ENCODE peak calls at places on chromosome 16, in seven cellular contexts. C is AG10803; N is BE2C; Y is amygdala; B is RWPE2; H is cardiac fibroblast; E is effector memory CD4-positive, alpha-beta T cell. F is an unnamed sample.
A peak's percentile ranks its signal among the peaks of the same experiment; 100 is the strongest.

GRCh38 chr16:31875112-31875803 is 1.7 kb downstream of the ZNF267 start:
- DNase-seq in C (peak; percentile 50), N (no peak), Y (no peak), B (no peak), H (peak; percentile 64), E (no peak), F (no peak)

GRCh38 chr16:57669476-57670162 is 1.5 kb downstream of the ADGRG3 start:
- DNase-seq in C (no peak), N (no peak), Y (no peak), B (no peak), H (no peak), E (no peak), F (peak; percentile 35)

GRCh38 chr16:46789499-46790414 is 41.2 kb downstream of the C16orf87 start:
- DNase-seq in C (peak; percentile 55), N (peak; percentile 90), Y (peak; percentile 44), B (peak; percentile 77), H (peak; percentile 57), E (peak; percentile 78), F (peak; percentile 96)

GRCh38 chr16:66851166-66851964 is 7.2 kb downstream of the CA7 start:
- DNase-seq in C (no peak), N (no peak), Y (no peak), B (peak; percentile 37), H (no peak), E (no peak), F (peak; percentile 43)

GRCh38 chr16:52912565-52913173 is 140.0 kb downstream of the CHD9NB start:
- DNase-seq in C (peak; percentile 36), N (peak; percentile 74), Y (peak; percentile 37), B (no peak), H (peak; percentile 63), E (peak; percentile 2), F (peak; percentile 48)

GRCh38 chr16:15672514-15673167 is 22.6 kb downstream of the NDE1 start:
- DNase-seq in C (peak; percentile 99), N (no peak), Y (peak; percentile 74), B (peak; percentile 94), H (peak; percentile 99), E (peak; percentile 67), F (peak; percentile 54)

GRCh38 chr16:30567991-30568638 is 3.4 kb downstream of the ZNF688 start:
- DNase-seq in C (peak; percentile 78), N (no peak), Y (no peak), B (no peak), H (peak; percentile 95), E (peak; percentile 33), F (no peak)

GRCh38 chr16:87765473-87765775 is 362 bp downstream of the KLHDC4 start:
- DNase-seq in C (no peak), N (no peak), Y (no peak), B (no peak), H (no peak), E (peak; percentile 44), F (no peak)

GRCh38 chr16:11862489-11862888 is 11.1 kb upstream of the RSL1D1 start:
- DNase-seq in C (no peak), N (no peak), Y (no peak), B (no peak), H (no peak), E (no peak), F (no peak)

GRCh38 chr16:3431779-3432219 is 11.5 kb downstream of the ZNF597 start:
- DNase-seq in C (peak; percentile 62), N (peak; percentile 88), Y (peak; percentile 7), B (no peak), H (peak; percentile 20), E (peak; percentile 27), F (peak; percentile 84)

GRCh38 chr16:81703177-81704155 is 75.6 kb upstream of the PLCG2 start:
- DNase-seq in C (peak; percentile 92), N (no peak), Y (no peak), B (no peak), H (peak; percentile 90), E (no peak), F (no peak)

F was measured in posterior cingulate gyrus.